ENCODE peak calls at places on chromosomes 3 and 15, in six cellular contexts. U is breast epithelium; C is GM03348; S is activated CD4-positive, alpha-beta T cell treated with anti-CD3 and anti-CD28 coated beads, Interleukin-2, amount 10 ng/mL, durations not matched to agents 7 days and 5 days; Y is T-cell; N is heart right ventricle. T is an unnamed sample.

GRCh38 chr15:27535445-27536129 is 563.5 kb downstream of the OCA2 start:
- DNase-seq in Y (no peak), S (no peak), C (no peak), N (no peak), U (no peak), T (no peak)

GRCh38 chr3:110900583-110900982 is 171.0 kb upstream of the NECTIN3 start:
- DNase-seq in U (no peak), C (peak; percentile 51), Y (no peak), N (no peak), S (no peak), T (no peak)

GRCh38 chr15:64340355-64340754 is 15.6 kb downstream of the CSNK1G1 start:
- DNase-seq in Y (no peak), S (no peak), C (no peak), N (no peak), U (no peak), T (no peak)

GRCh38 chr15:45333550-45333949 is 44.8 kb downstream of the GATM start:
- DNase-seq in N (peak; percentile 89), Y (no peak), S (no peak), C (no peak), U (no peak), T (peak; percentile 14)

GRCh38 chr3:100753846-100754245 is 44.6 kb downstream of the TFG start:
- DNase-seq in Y (no peak), U (no peak), S (no peak), N (no peak), C (no peak), T (no peak)

GRCh38 chr3:159828542-159828943 is 160.1 kb upstream of the IL12A start:
- DNase-seq in U (no peak), Y (no peak), N (no peak), S (no peak), C (peak; percentile 67), T (peak; percentile 56)

GRCh38 chr15:90209591-90209990 is 8.5 kb downstream of the SEMA4B start:
- DNase-seq in N (no peak), Y (no peak), C (no peak), U (no peak), S (no peak), T (no peak)

GRCh38 chr3:48469046-48469915 is 22.7 kb downstream of the ATRIP start:
- DNase-seq in S (no peak), N (no peak), Y (no peak), C (no peak), U (no peak), T (no peak)

T was measured in hepatic stellate cell.